ENCODE peak calls at places on chromosome 6, in seven cellular contexts. P is neuronal stem cell, T is IMR-90, D is H9, Y is mesenchymal stem cell, E is trophoblast cell, B is H1. J is an unnamed sample.

GRCh38 chr6:158536084-158536890 is 23.6 kb upstream of the TMEM181 start:
- DNase-seq in Y (peak), T (peak), E (peak), B (no peak), P (peak), D (peak), J (peak)

GRCh38 chr6:100467144-100468012 is 2.7 kb upstream of the SIM1 start:
- DNase-seq in B (no peak), E (no peak), D (peak), P (no peak), Y (no peak), T (no peak), J (no peak)

GRCh38 chr6:160321729-160322505 is 26.3 kb upstream of the SLC22A3 start:
- DNase-seq in E (no peak), B (no peak), D (no peak), T (no peak), P (no peak), Y (no peak), J (no peak)

GRCh38 chr6:46010771-46011170 is 4.9 kb downstream of the CLIC5 start:
- DNase-seq in E (no peak), D (no peak), P (no peak), Y (no peak), T (no peak), B (no peak), J (no peak)

GRCh38 chr6:170374571-170375444 is 68.2 kb downstream of the FAM120B start:
- DNase-seq in E (peak), D (no peak), B (no peak), Y (peak), P (no peak), T (peak), J (no peak)

GRCh38 chr6:56751604-56752003 is 108.9 kb upstream of the DST start:
- DNase-seq in T (no peak), P (no peak), E (no peak), Y (no peak), B (no peak), D (no peak), J (peak)

GRCh38 chr6:74054190-74054589 is 358.2 kb downstream of the CD109 start:
- DNase-seq in D (no peak), B (no peak), P (no peak), Y (no peak), E (no peak), T (peak), J (no peak)

GRCh38 chr6:35381132-35381531 is 38.8 kb downstream of the PPARD start:
- DNase-seq in Y (no peak), P (no peak), T (peak), E (no peak), D (no peak), B (no peak), J (no peak)

GRCh38 chr6:164826831-164827468 is 482.5 kb downstream of the C6orf118 start:
- DNase-seq in P (no peak), B (no peak), D (no peak), E (no peak), Y (no peak), T (no peak), J (no peak)

GRCh38 chr6:83824388-83824801 is 28.8 kb upstream of the RIPPLY2 start:
- DNase-seq in E (no peak), B (no peak), Y (peak), D (no peak), T (peak), P (no peak), J (peak)

GRCh38 chr6:39076993-39077535 is 28.5 kb downstream of the GLP1R start:
- DNase-seq in D (no peak), P (no peak), T (no peak), Y (no peak), E (no peak), B (no peak), J (no peak)

GRCh38 chr6:69571234-69571633 is 225.6 kb downstream of the LMBRD1 start:
- DNase-seq in D (no peak), E (no peak), B (no peak), P (no peak), Y (no peak), T (no peak), J (no peak)

GRCh38 chr6:36525346-36525745 is 21.9 kb downstream of the STK38 start:
- DNase-seq in D (no peak), E (no peak), P (no peak), T (no peak), B (no peak), Y (no peak), J (no peak)

GRCh38 chr6:55696041-55696440 is 117.0 kb upstream of the HMGCLL1 start:
- DNase-seq in B (no peak), E (peak), P (no peak), Y (no peak), D (no peak), T (no peak), J (no peak)

GRCh38 chr6:39166189-39166917 is 51.4 kb upstream of the SAYSD1 start:
- DNase-seq in D (peak), T (peak), B (peak), Y (peak), P (peak), E (peak), J (peak)

GRCh38 chr6:117938324-117938995 is 31.4 kb downstream of the SLC35F1 start:
- DNase-seq in D (peak), Y (no peak), B (peak), P (no peak), E (no peak), T (no peak), J (peak)

GRCh38 chr6:161242779-161243693 is 30.8 kb downstream of the AGPAT4 start:
- DNase-seq in Y (peak), P (peak), D (peak), B (peak), E (peak), T (peak), J (peak)

GRCh38 chr6:25883536-25883935 is 9.5 kb upstream of the SLC17A3 start:
- DNase-seq in P (no peak), D (no peak), B (no peak), E (no peak), Y (peak), T (no peak), J (no peak)

GRCh38 chr6:89379281-89379680 is 26.8 kb upstream of the UBE2J1 start:
- DNase-seq in D (no peak), E (no peak), Y (no peak), T (no peak), B (no peak), P (no peak), J (no peak)

GRCh38 chr6:3911614-3912336 is 62.6 kb downstream of the FAM50B start:
- DNase-seq in E (peak), Y (peak), B (no peak), T (peak), P (no peak), D (peak), J (peak)

GRCh38 chr6:24721461-24722215 is 2.7 kb upstream of the C6orf62 start:
- DNase-seq in B (no peak), P (no peak), Y (no peak), T (peak), E (no peak), D (no peak), J (no peak)

GRCh38 chr6:44431118-44431725 is 43.7 kb downstream of the CDC5L start:
- DNase-seq in Y (peak), B (no peak), D (no peak), T (peak), P (peak), E (peak), J (peak)

GRCh38 chr6:70834520-70834919 is 122.3 kb downstream of the B3GAT2 start:
- DNase-seq in T (peak), P (no peak), E (no peak), Y (peak), B (no peak), D (no peak), J (no peak)

GRCh38 chr6:159104163-159104885 is 59.5 kb upstream of the TAGAP start:
- DNase-seq in Y (peak), E (peak), B (peak), P (peak), T (peak), D (peak), J (peak)

GRCh38 chr6:24658573-24659511 is 7.9 kb downstream of the TDP2 start:
- DNase-seq in B (no peak), P (no peak), T (peak), E (peak), Y (peak), D (peak), J (peak)

GRCh38 chr6:155084431-155085123 is 89.5 kb downstream of the TIAM2 start:
- DNase-seq in E (peak), B (no peak), T (peak), Y (no peak), D (no peak), P (no peak), J (no peak)

GRCh38 chr6:28978137-28978491 is 27.0 kb downstream of the ZNF311 start:
- DNase-seq in P (no peak), Y (no peak), D (no peak), T (no peak), B (no peak), E (peak), J (no peak)

GRCh38 chr6:11778042-11778441 is 561 bp downstream of the ADTRP start:
- DNase-seq in T (no peak), E (no peak), Y (no peak), P (no peak), D (no peak), B (no peak), J (no peak)

GRCh38 chr6:33772114-33772830 is 16.7 kb downstream of the LEMD2 start:
- DNase-seq in E (peak), P (no peak), B (no peak), D (no peak), Y (peak), T (peak), J (no peak)

GRCh38 chr6:44221291-44221960 is 2.0 kb upstream of the SLC29A1 start:
- DNase-seq in Y (peak), B (no peak), E (peak), P (no peak), D (peak), T (peak), J (peak)

GRCh38 chr6:85673198-85674139 is 30.8 kb upstream of the SYNCRIP start:
- DNase-seq in D (no peak), T (no peak), P (no peak), E (no peak), Y (no peak), B (no peak), J (no peak)

GRCh38 chr6:63272397-63272796 is 47.4 kb downstream of the LGSN start:
- DNase-seq in T (peak), B (no peak), P (no peak), D (no peak), Y (peak), E (peak), J (peak)

GRCh38 chr6:105993769-105994521 is 92.2 kb upstream of the PRDM1 start:
- DNase-seq in P (peak), B (no peak), D (no peak), E (peak), T (peak), Y (peak), J (peak)
- H3K18ac ChIP-seq in P (no peak), B (peak), D (no peak), E (no peak), T (peak), Y (peak), J (peak)

DNA sequence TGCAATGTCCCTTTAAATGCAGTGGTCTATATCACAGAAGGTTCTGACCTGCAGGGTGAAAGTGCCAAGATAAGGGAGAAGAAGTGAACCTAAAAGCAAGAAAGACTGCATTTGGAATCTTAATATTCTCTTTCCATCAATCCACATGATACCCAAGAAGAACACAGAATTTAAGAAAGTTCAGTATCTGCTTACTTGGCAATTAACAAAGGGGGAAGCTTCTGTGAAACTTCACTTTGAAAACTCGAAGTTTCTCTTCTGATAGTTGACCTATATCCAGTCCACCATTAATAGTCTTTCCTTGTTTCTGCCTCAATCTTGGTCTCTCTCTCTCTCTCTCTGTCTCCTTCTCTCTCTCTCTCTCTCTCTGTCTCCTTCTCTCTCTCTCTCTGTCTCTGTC is 592.0 kb downstream of the UTRN start:
- DNase-seq in B (no peak), E (no peak), T (no peak), D (no peak), P (no peak), Y (no peak), J (no peak)
- H3K18ac ChIP-seq in B (no peak), E (no peak), T (no peak), D (no peak), P (no peak), Y (no peak), J (no peak)

DNA sequence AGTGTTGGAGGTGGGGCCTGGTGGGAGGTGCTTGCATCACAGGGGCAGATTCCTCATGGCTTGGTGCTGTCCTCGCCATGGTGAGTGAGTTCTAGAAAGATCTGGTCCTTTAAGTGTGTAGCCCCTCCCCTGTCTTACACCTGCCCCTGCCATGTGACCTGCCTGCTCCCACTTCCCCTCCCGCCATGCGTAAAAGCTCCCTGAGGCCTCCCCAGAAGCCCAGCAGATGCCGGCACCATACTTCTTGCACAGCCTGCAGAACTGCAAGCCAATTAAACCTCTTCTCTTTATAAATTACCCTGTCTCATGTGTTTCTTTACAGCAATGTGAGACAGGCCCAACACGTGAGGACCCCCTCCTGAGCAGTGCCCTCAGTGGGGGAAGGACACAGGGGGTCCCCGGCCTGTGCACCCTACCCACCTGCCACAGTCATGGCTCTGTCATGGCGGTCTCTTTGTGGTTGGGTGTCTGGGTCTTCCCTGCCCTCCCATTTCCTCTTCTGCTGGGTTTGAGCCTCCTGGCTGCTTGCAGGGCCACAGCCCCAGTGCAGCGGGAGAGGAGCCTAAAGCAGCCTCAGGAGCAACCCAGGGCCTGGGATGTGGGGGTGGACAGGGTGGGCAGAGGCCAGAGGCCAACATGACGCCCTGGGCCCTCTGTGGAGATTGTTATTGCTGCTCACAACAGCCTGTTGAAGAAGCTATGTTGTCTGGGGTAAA is 87.2 kb upstream of the QKI start:
- DNase-seq in D (no peak), B (no peak), E (no peak), Y (no peak), P (no peak), T (no peak), J (no peak)
- H3K18ac ChIP-seq in D (no peak), B (no peak), E (no peak), Y (no peak), P (peak), T (no peak), J (no peak)

GRCh38 chr6:168034537-168034936 is 37.1 kb downstream of the KIF25 start:
- DNase-seq in D (no peak), B (no peak), T (no peak), Y (no peak), E (no peak), P (no peak), J (no peak)
- H3K18ac ChIP-seq in D (no peak), B (no peak), T (no peak), Y (peak), E (no peak), P (no peak), J (no peak)

GRCh38 chr6:168042426-168043192 is 36.4 kb downstream of the FRMD1 start:
- DNase-seq in E (no peak), T (no peak), P (no peak), Y (no peak), D (no peak), B (no peak), J (no peak)
- H3K18ac ChIP-seq in E (no peak), T (no peak), P (peak), Y (no peak), D (peak), B (no peak), J (no peak)